ENCODE peak calls at places on chromosomes 13 and 19, in seven cellular contexts. A is psoas muscle, S is right atrium auricular region, F is Caco-2, R is heart left ventricle, O is IMR-90, T is cardiac muscle cell. K is an unnamed sample.

GRCh38 chr13:110015253-110015652 is 228.9 kb upstream of the IRS2 start:
- DNase-seq in A (no peak), F (no peak), O (peak; percentile 43), T (peak; percentile 6), S (no peak), R (no peak), K (no peak)

GRCh38 chr19:798415-799075 is 1.3 kb downstream of the PTBP1 start:
- DNase-seq in T (no peak), O (no peak), S (no peak), F (peak; percentile 75), R (peak; percentile 23), A (no peak), K (peak; percentile 88)

GRCh38 chr19:30393729-30394480 is 21.7 kb downstream of the ZNF536 start:
- DNase-seq in S (no peak), T (no peak), F (no peak), R (no peak), A (no peak), O (no peak), K (no peak)

GRCh38 chr13:51223284-51224270 is 1.4 kb downstream of the FAM124A start:
- DNase-seq in F (no peak), T (no peak), S (no peak), A (no peak), R (peak; percentile 21), O (no peak), K (no peak)

GRCh38 chr19:34230833-34231232 is 23.5 kb upstream of the GARRE1 start:
- DNase-seq in S (no peak), O (no peak), A (no peak), R (no peak), F (no peak), T (no peak), K (no peak)

GRCh38 chr13:99686157-99686572 is 184.9 kb downstream of the TM9SF2 start:
- DNase-seq in O (peak; percentile 4), S (peak; percentile 67), R (peak; percentile 43), A (no peak), T (peak; percentile 14), F (no peak), K (no peak)

GRCh38 chr13:40665754-40666057 is 735 bp downstream of the FOXO1 start:
- DNase-seq in S (no peak), T (no peak), R (no peak), A (no peak), F (no peak), O (no peak), K (no peak)

GRCh38 chr19:49888478-49888901 is 8.2 kb downstream of the IL4I1 start:
- DNase-seq in T (no peak), R (no peak), S (no peak), O (no peak), F (peak; percentile 27), A (no peak), K (no peak)

GRCh38 chr13:87274209-87274819 is 396.9 kb upstream of the SLITRK5 start:
- DNase-seq in R (no peak), A (no peak), S (no peak), F (peak; percentile 45), T (peak; percentile 51), O (peak; percentile 47), K (no peak)

GRCh38 chr13:50422181-50423148 is 407.2 kb downstream of the KCNRG start:
- DNase-seq in R (no peak), A (no peak), S (no peak), O (no peak), F (no peak), T (no peak), K (no peak)

GRCh38 chr19:39406656-39407393 is at the start of gene ZFP36:
- DNase-seq in T (peak; percentile 90), O (peak; percentile 83), S (peak; percentile 98), R (peak; percentile 91), F (peak; percentile 89), A (peak; percentile 95), K (peak; percentile 97)

GRCh38 chr19:34773555-34773864 is 495 bp upstream of the ZNF599 start:
- DNase-seq in T (no peak), R (no peak), O (no peak), F (no peak), A (no peak), S (no peak), K (no peak)

GRCh38 chr19:11639245-11639601 is 41.9 kb downstream of the ZNF627 start:
- DNase-seq in R (no peak), T (no peak), A (no peak), F (no peak), S (no peak), O (no peak), K (no peak)

GRCh38 chr19:15437355-15438123 is 12.2 kb downstream of the WIZ start:
- DNase-seq in S (no peak), A (peak; percentile 41), R (no peak), F (peak; percentile 50), O (peak; percentile 74), T (no peak), K (no peak)

GRCh38 chr13:89066868-89067466 is 1395.8 kb downstream of the SLITRK5 start:
- DNase-seq in R (no peak), A (no peak), O (peak; percentile 0), F (peak; percentile 32), T (peak; percentile 38), S (no peak), K (no peak)

GRCh38 chr19:7130043-7130442 is 60.5 kb downstream of the ZNF557 start:
- DNase-seq in T (no peak), F (no peak), S (no peak), R (no peak), A (no peak), O (no peak), K (no peak)

GRCh38 chr13:27868639-27869435 is 51.0 kb upstream of the PDX1 start:
- DNase-seq in F (no peak), T (peak; percentile 19), O (peak; percentile 5), S (no peak), R (no peak), A (no peak), K (no peak)

GRCh38 chr13:81957121-81957520 is 1616.2 kb upstream of the SPRY2 start:
- DNase-seq in A (no peak), F (no peak), S (no peak), T (no peak), O (no peak), R (no peak), K (no peak)

GRCh38 chr19:51600940-51601575 is 29.1 kb downstream of the SIGLEC5 start:
- DNase-seq in F (no peak), S (no peak), R (no peak), O (no peak), A (no peak), T (peak; percentile 2), K (peak; percentile 92)

GRCh38 chr19:15400521-15401396 is 18.0 kb downstream of the AKAP8L start:
- DNase-seq in F (no peak), A (peak; percentile 82), R (no peak), T (no peak), S (no peak), O (no peak), K (no peak)

GRCh38 chr13:44437356-44438233 is 64.0 kb downstream of the SERP2 start:
- DNase-seq in F (no peak), O (peak; percentile 63), S (no peak), T (peak; percentile 57), A (no peak), R (no peak), K (no peak)

GRCh38 chr19:13241321-13242104 is 91.3 kb downstream of the IER2 start:
- DNase-seq in T (no peak), F (no peak), A (no peak), O (no peak), R (no peak), S (no peak), K (no peak)
- TF ChIP-seq CTCF in T (no peak), F (no peak), A (no peak), O (no peak), R (no peak), S (no peak), K (no peak)

DNA sequence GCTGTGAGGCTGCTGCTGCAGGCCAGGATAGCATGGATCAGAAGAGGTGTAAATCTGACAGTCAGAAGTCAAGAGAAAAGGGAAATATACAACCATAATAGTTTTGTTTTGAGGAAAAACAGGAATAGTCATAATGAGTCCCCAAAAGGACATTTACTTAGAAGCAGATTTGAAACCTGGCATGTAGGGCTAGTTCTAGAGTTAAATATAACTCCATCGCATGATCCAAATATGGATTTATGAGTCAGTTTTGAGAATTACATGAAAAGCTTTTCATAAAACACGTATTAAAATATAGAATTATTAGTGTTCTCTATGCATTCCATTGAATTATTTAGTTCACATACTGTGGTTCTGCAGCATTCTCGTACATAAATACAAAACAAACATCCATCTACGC is 422.5 kb downstream of the KLF5 start:
- DNase-seq in O (no peak), S (no peak), T (no peak), A (no peak), R (no peak), F (no peak), K (no peak)
- H3K36me3 ChIP-seq in O (no peaks in the 10 kb centered on the region), S (no peaks in the 10 kb centered on the region), T (no peaks in the 10 kb centered on the region), A (no peaks in the 10 kb centered on the region), R (no peaks in the 10 kb centered on the region), F (no peaks in the 10 kb centered on the region), K (no peaks in the 10 kb centered on the region)

GRCh38 chr19:27776020-27776419 is 1436.9 kb downstream of the UQCRFS1 start:
- DNase-seq in R (no peak), O (peak; percentile 31), F (peak; percentile 50), A (no peak), T (peak; percentile 60), S (peak; percentile 50), K (no peak)

GRCh38 chr19:27775395-27775794 is 1437.6 kb downstream of the UQCRFS1 start:
- DNase-seq in F (no peak), S (peak; percentile 9), A (no peak), R (no peak), T (no peak), O (no peak), K (no peak)

GRCh38 chr19:27773318-27774094 is 1439.4 kb downstream of the UQCRFS1 start:
- DNase-seq in O (no peak), F (no peak), A (no peak), S (peak; percentile 43), T (no peak), R (no peak), K (no peak)

GRCh38 chr19:27774827-27775226 is 1438.1 kb downstream of the UQCRFS1 start:
- DNase-seq in A (no peak), S (peak; percentile 40), O (no peak), T (no peak), R (no peak), F (no peak), K (no peak)

GRCh38 chr19:27774337-27774736 is 1438.6 kb downstream of the UQCRFS1 start:
- DNase-seq in O (no peak), T (no peak), R (no peak), F (no peak), S (peak; percentile 23), A (no peak), K (no peak)
- TF ChIP-seq CTCF in O (no peak), T (peak; percentile 16), R (no peak), F (peak; percentile 36), S (no peak), A (no peak), K (no peak)

DNA sequence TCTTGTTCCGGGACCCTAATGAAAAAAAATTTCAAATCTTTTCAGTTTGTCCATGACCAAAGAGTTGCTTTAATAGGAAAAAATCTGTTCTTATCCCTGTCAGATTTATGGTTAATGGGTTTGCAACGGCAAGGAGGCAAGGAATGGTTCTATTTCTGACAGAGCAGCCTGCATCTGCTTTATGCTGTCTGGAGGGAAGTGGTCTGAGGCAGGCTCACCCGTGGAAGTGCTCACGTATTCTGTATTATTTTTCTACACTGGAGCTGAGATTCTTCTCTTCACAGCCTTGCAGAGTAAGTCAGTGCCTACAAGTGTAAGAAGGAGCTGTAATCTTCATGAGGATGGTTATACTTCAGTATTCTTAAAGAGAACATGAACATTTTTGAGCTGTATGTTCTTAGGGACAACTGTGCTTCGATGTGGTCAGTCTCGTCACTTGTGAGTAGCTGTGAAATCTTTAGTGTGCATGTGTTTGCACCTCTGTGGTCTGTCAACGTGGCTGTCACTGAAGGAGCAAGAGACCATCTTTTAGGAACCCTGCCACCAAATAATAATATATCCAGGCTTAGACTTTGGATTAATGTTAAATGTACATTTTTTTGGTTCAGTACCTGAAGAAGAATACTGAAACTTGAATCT is 114.3 kb downstream of the DNAJC3 start:
- DNase-seq in T (no peak), R (no peak), F (no peak), A (no peak), S (no peak), O (no peak), K (no peak)
- H3K36me3 ChIP-seq in T (peaks cover 8% of the 10 kb centered on the region), R (peaks cover 89% of the 10 kb centered on the region), F (no peaks in the 10 kb centered on the region), A (peaks cover 6% of the 10 kb centered on the region), S (peaks cover 66% of the 10 kb centered on the region), O (peaks cover 16% of the 10 kb centered on the region), K (peaks cover 71% of the 10 kb centered on the region)